ENCODE peak calls at places on chromosomes 7 and 10, in four cellular contexts. One of them, this sample, is unnamed.

GRCh38 chr7:75881436-75882095 is 2.7 kb downstream of the RHBDD2 start:
- DNase-seq in GM12878: no peak
- DNase-seq in GM12891: no peak
- DNase-seq in H1: no peak
- DNase-seq in this sample: no peak

GRCh38 chr7:48087349-48087748 is 1.7 kb upstream of the UPP1 start:
- DNase-seq in GM12891: no peak
- DNase-seq in GM12878: peak
- DNase-seq in H1: no peak
- DNase-seq in this sample: no peak

GRCh38 chr7:17239046-17239445 is 59.4 kb upstream of the AHR start:
- DNase-seq in GM12878: no peak
- DNase-seq in H1: no peak
- DNase-seq in GM12891: no peak
- DNase-seq in this sample: no peak

GRCh38 chr7:44633254-44634186 is 27.1 kb downstream of the OGDH start:
- DNase-seq in GM12891: no peak
- DNase-seq in GM12878: peak
- DNase-seq in H1: no peak
- DNase-seq in this sample: peak

GRCh38 chr10:22927661-22928403 is at the start of gene ARMC3:
- DNase-seq in H1: peak
- DNase-seq in GM12891: peak
- DNase-seq in GM12878: no peak
- DNase-seq in this sample: peak

GRCh38 chr10:25078659-25079429 is 62.4 kb downstream of the THNSL1 start:
- DNase-seq in H1: no peak
- DNase-seq in GM12891: no peak
- DNase-seq in GM12878: no peak
- DNase-seq in this sample: no peak

GRCh38 chr10:118256209-118256608 is 85.9 kb downstream of the FAM204A start:
- DNase-seq in H1: no peak
- DNase-seq in GM12891: no peak
- DNase-seq in GM12878: no peak
- DNase-seq in this sample: no peak

GRCh38 chr10:133457100-133457841 is 3.5 kb downstream of the SCART1 start:
- DNase-seq in GM12891: no peak
- DNase-seq in H1: no peak
- DNase-seq in GM12878: no peak
- DNase-seq in this sample: no peak

GRCh38 chr10:21705828-21706176 is 171.8 kb downstream of the MLLT10 start:
- DNase-seq in GM12878: no peak
- DNase-seq in H1: no peak
- DNase-seq in GM12891: no peak
- DNase-seq in this sample: no peak

GRCh38 chr10:93313798-93314197 is 168.3 kb downstream of the MYOF start:
- DNase-seq in GM12878: peak
- DNase-seq in GM12891: peak
- DNase-seq in H1: no peak
- DNase-seq in this sample: no peak

GRCh38 chr7:154497751-154498150 is 445.6 kb downstream of the DPP6 start:
- DNase-seq in GM12891: no peak
- DNase-seq in GM12878: no peak
- DNase-seq in H1: no peak
- DNase-seq in this sample: no peak

GRCh38 chr7:45601094-45601493 is 26.9 kb downstream of the ADCY1 start:
- DNase-seq in GM12878: no peak
- DNase-seq in GM12891: no peak
- DNase-seq in H1: peak
- DNase-seq in this sample: no peak

GRCh38 chr10:35555962-35556930 is 48.9 kb upstream of the GJD4 start:
- DNase-seq in H1: no peak
- DNase-seq in GM12878: no peak
- DNase-seq in GM12891: no peak
- DNase-seq in this sample: no peak

GRCh38 chr7:14507617-14508016 is 394.9 kb downstream of the DGKB start:
- DNase-seq in GM12878: no peak
- DNase-seq in GM12891: no peak
- DNase-seq in H1: no peak
- DNase-seq in this sample: no peak

GRCh38 chr7:114949227-114949626 is 27.3 kb downstream of the MDFIC start:
- DNase-seq in GM12891: no peak
- DNase-seq in H1: no peak
- DNase-seq in GM12878: no peak
- DNase-seq in this sample: no peak

GRCh38 chr10:11646450-11646849 is 35.0 kb upstream of the USP6NL start:
- DNase-seq in H1: no peak
- DNase-seq in GM12878: no peak
- DNase-seq in GM12891: no peak
- DNase-seq in this sample: no peak

GRCh38 chr10:98477861-98478260 is 31.1 kb upstream of the HPS1 start:
- DNase-seq in GM12891: no peak
- DNase-seq in H1: no peak
- DNase-seq in GM12878: no peak
- DNase-seq in this sample: no peak

GRCh38 chr10:124296121-124296812 is 122.5 kb downstream of the OAT start:
- DNase-seq in H1: no peak
- DNase-seq in GM12878: no peak
- DNase-seq in GM12891: no peak
- DNase-seq in this sample: no peak
- TF ChIP-seq TAF1 in H1: no peak
- TF ChIP-seq TAF1 in GM12878: no peak
- TF ChIP-seq TAF1 in GM12891: no peak
- TF ChIP-seq TAF1 in this sample: no peak

DNA sequence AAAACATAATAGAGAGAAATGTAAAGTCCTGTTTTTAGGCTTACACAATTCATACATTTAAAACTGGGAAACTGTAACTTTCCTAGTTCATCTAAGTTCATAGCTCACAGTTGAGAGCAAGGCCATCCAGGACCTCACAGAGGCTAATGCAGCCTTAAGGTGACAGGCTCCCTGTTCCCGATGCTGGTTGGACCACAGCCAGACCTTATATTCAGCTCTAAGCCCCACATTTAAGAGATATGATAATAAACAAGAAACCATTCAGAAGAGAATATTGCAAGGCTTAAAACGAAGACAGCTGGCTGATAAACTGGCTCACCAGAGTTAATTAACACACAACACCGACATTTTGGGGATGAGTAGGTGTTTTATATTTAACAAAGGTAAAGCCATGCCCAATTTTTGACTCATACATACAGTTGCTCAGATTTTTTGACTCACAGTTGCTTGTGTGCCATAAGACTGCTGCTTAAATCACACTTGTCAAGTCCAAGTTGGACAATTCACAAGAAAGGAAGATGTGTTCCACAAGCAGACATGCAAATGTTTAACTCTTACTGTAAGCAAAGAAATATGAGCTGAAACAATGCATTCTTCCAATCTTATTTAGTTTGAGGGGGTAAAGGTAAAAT is 41.1 kb upstream of the TMEM213 start:
- DNase-seq in GM12878: no peak
- DNase-seq in H1: no peak
- DNase-seq in GM12891: no peak
- DNase-seq in this sample: no peak
- TF ChIP-seq POLR2AphosphoS5 in GM12878: no peak
- TF ChIP-seq POLR2AphosphoS5 in H1: no peak
- TF ChIP-seq POLR2AphosphoS5 in GM12891: no peak
- TF ChIP-seq POLR2AphosphoS5 in this sample: no peak

GRCh38 chr7:29413511-29414178 is 150.0 kb upstream of the PRR15 start:
- DNase-seq in GM12891: no peak
- DNase-seq in H1: no peak
- DNase-seq in GM12878: no peak
- DNase-seq in this sample: no peak
- TF ChIP-seq TAF1 in GM12891: no peak
- TF ChIP-seq TAF1 in H1: no peak
- TF ChIP-seq TAF1 in GM12878: no peak
- TF ChIP-seq TAF1 in this sample: no peak

DNA sequence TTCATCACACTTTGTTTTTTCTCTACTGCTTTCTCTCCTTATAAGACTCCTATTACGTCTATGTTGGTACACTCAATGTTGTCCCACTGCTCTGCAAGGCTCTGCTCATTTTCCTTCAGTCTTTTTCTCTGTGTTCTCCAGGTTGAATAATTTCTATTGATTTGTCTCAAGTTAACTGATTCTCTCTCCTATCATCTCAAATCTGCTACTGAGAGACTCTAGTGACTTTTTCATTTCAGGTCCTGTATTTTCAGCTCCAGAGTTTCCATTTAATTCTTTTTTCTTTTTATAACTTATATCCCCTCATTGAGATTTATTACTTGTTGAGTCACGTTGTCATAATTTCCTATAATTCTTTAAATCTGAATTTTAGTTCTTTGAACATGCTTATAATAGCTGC is 100.9 kb downstream of the RNLS start:
- DNase-seq in GM12878: no peak
- DNase-seq in H1: no peak
- DNase-seq in GM12891: no peak
- DNase-seq in this sample: no peak
- TF ChIP-seq POLR2AphosphoS5 in GM12878: no peak
- TF ChIP-seq POLR2AphosphoS5 in H1: no peak
- TF ChIP-seq POLR2AphosphoS5 in GM12891: no peak
- TF ChIP-seq POLR2AphosphoS5 in this sample: no peak

GRCh38 chr7:81482600-81483186 is 287.2 kb downstream of the HGF start:
- DNase-seq in H1: no peak
- DNase-seq in GM12891: no peak
- DNase-seq in GM12878: no peak
- DNase-seq in this sample: no peak

GRCh38 chr7:81488210-81488609 is 281.6 kb downstream of the HGF start:
- DNase-seq in GM12891: no peak
- DNase-seq in GM12878: no peak
- DNase-seq in H1: no peak
- DNase-seq in this sample: no peak

GRCh38 chr7:81487512-81487911 is 282.3 kb downstream of the HGF start:
- DNase-seq in H1: no peak
- DNase-seq in GM12891: no peak
- DNase-seq in GM12878: no peak
- DNase-seq in this sample: no peak

GRCh38 chr7:81478664-81479063 is 291.2 kb downstream of the HGF start:
- DNase-seq in H1: no peak
- DNase-seq in GM12878: no peak
- DNase-seq in GM12891: no peak
- DNase-seq in this sample: no peak

GRCh38 chr7:81484266-81484665 is 285.6 kb downstream of the HGF start:
- DNase-seq in GM12891: no peak
- DNase-seq in GM12878: no peak
- DNase-seq in H1: no peak
- DNase-seq in this sample: no peak
- TF ChIP-seq TAF1 in GM12891: no peak
- TF ChIP-seq TAF1 in GM12878: no peak
- TF ChIP-seq TAF1 in H1: no peak
- TF ChIP-seq TAF1 in this sample: no peak

GRCh38 chr7:151213826-151214225 is 3.5 kb upstream of the H2BK1 start:
- DNase-seq in GM12891: no peak
- DNase-seq in H1: no peak
- DNase-seq in GM12878: no peak
- DNase-seq in this sample: no peak

GRCh38 chr7:151212626-151213025 is 2.3 kb upstream of the H2BK1 start:
- DNase-seq in GM12891: no peak
- DNase-seq in H1: no peak
- DNase-seq in GM12878: no peak
- DNase-seq in this sample: no peak

GRCh38 chr7:151210087-151210854 is at the start of gene H2BK1:
- DNase-seq in H1: no peak
- DNase-seq in GM12878: no peak
- DNase-seq in GM12891: no peak
- DNase-seq in this sample: no peak

GRCh38 chr7:151209588-151209987 is 700 bp downstream of the H2BK1 start:
- DNase-seq in GM12878: no peak
- DNase-seq in H1: no peak
- DNase-seq in GM12891: no peak
- DNase-seq in this sample: no peak

DNA sequence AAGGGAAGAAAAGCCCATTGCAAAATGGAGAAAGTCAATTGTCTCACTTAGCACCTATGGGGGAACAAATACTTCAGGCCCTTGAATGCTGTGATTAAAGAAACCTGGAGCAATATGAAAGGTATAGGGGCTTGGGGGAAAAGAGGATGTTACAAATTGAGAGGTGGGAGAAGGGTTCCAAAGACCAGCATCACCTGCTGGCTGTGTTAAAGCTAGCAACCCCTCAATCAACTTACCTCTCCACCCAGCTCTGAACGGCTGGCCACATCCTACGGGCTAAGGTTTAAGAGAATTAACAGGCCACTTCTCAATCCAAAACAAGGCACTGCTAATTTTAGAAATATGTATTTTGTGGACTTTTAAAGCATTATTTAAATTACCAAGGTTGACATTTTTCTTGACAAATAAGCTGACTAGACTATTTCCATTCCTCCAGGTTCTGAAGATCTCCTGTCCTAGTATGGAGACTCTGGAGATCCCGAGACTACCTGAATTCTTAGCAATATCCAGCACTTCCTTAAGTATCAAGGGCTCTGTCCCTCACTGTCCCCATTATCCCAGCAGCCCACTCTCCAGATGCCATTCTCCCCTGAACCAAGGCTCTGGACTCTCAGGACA is 976 bp upstream of the H2BK1 start:
- DNase-seq in GM12878: no peak
- DNase-seq in H1: no peak
- DNase-seq in GM12891: no peak
- DNase-seq in this sample: no peak
- TF ChIP-seq POLR2AphosphoS5 in GM12878: no peak
- TF ChIP-seq POLR2AphosphoS5 in H1: no peak
- TF ChIP-seq POLR2AphosphoS5 in GM12891: no peak
- TF ChIP-seq POLR2AphosphoS5 in this sample: no peak

DNA sequence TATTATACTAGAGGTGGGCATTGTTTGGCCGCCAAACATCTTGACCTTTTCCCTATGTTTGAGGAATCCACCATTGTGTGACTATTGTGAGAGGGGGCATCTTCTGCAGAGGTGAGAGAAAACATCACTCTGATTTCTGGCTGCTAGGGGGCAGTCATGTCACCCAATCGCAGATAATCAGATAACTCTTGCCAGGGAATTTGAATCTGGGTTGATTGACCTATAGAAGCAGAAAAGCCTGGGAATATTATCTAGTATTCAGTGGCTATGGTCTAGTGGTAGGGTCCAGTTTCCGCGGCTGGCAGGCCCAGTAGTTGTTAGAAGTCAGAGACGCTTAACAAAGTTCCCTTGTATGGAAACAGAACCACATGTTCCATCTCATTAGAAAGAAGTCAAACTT is 808.5 kb downstream of the PHTF2 start:
- DNase-seq in H1: peak
- DNase-seq in GM12878: no peak
- DNase-seq in GM12891: peak
- DNase-seq in this sample: no peak
- TF ChIP-seq TAF1 in H1: no peak
- TF ChIP-seq TAF1 in GM12878: no peak
- TF ChIP-seq TAF1 in GM12891: no peak
- TF ChIP-seq TAF1 in this sample: no peak

GRCh38 chr10:26717476-26717875 is 20.0 kb downstream of the PDSS1 start:
- DNase-seq in GM12891: no peak
- DNase-seq in GM12878: no peak
- DNase-seq in H1: no peak
- DNase-seq in this sample: no peak

GRCh38 chr10:26725837-26726727 is 28.6 kb downstream of the PDSS1 start:
- DNase-seq in GM12878: no peak
- DNase-seq in GM12891: no peak
- DNase-seq in H1: no peak
- DNase-seq in this sample: no peak

GRCh38 chr10:26723016-26723415 is 25.5 kb downstream of the PDSS1 start:
- DNase-seq in H1: no peak
- DNase-seq in GM12891: no peak
- DNase-seq in GM12878: no peak
- DNase-seq in this sample: no peak

GRCh38 chr10:26727005-26727404 is 29.5 kb downstream of the PDSS1 start:
- DNase-seq in GM12878: no peak
- DNase-seq in GM12891: no peak
- DNase-seq in H1: no peak
- DNase-seq in this sample: no peak

GRCh38 chr10:26721561-26721960 is 24.1 kb downstream of the PDSS1 start:
- DNase-seq in H1: no peak
- DNase-seq in GM12891: no peak
- DNase-seq in GM12878: no peak
- DNase-seq in this sample: no peak
- TF ChIP-seq POLR2AphosphoS5 in H1: no peak
- TF ChIP-seq POLR2AphosphoS5 in GM12891: no peak
- TF ChIP-seq POLR2AphosphoS5 in GM12878: no peak
- TF ChIP-seq POLR2AphosphoS5 in this sample: no peak